ENCODE peak calls at places on chromosomes 7 and 10, in seven cellular contexts. W is stomach, C is breast epithelium, Q is spleen, R is HepG2, T is uterus, F is heart left ventricle. U is an unnamed sample. For H3K27me3, the result is how much of the 10 kb centered on the place peaks cover.

GRCh38 chr10:78438094-78438906 is 404.6 kb downstream of the RPS24 start:
- DNase-seq in W (no peak), C (no peak), Q (no peak), R (peak), T (no peak), F (no peak), U (no peak)

GRCh38 chr7:138752568-138753518 is 45.0 kb upstream of the TMEM213 start:
- DNase-seq in W (peak), C (peak), Q (peak), R (peak), T (peak), F (peak), U (peak)

GRCh38 chr10:78203915-78204818 is 170.5 kb downstream of the RPS24 start:
- DNase-seq in W (no peak), C (no peak), Q (no peak), R (peak), T (no peak), F (peak), U (no peak)

GRCh38 chr10:106189254-106189653 is 975.3 kb downstream of the SORCS1 start:
- DNase-seq in W (peak), C (no peak), Q (no peak), R (peak), T (no peak), F (no peak), U (peak)

GRCh38 chr10:88949912-88950664 is 2.5 kb downstream of the ACTA2 start:
- DNase-seq in W (no peak), C (no peak), Q (no peak), R (no peak), T (no peak), F (no peak), U (no peak)

GRCh38 chr10:73931767-73932624 is 21.1 kb downstream of the PLAU start:
- DNase-seq in W (peak), C (no peak), Q (no peak), R (peak), T (no peak), F (no peak), U (peak)

GRCh38 chr10:43653746-43654145 is 5.1 kb upstream of the ZNF32 start:
- DNase-seq in W (no peak), C (no peak), Q (no peak), R (no peak), T (no peak), F (no peak), U (no peak)

GRCh38 chr10:17026686-17027485 is 102.7 kb downstream of the CUBN start:
- DNase-seq in W (no peak), C (no peak), Q (no peak), R (no peak), T (no peak), F (no peak), U (no peak)

GRCh38 chr10:3397231-3397630 is 224.6 kb upstream of the PITRM1 start:
- DNase-seq in W (no peak), C (no peak), Q (no peak), R (no peak), T (no peak), F (no peak), U (no peak)

GRCh38 chr10:8049874-8050560 is 4.5 kb upstream of the GATA3 start:
- DNase-seq in W (no peak), C (no peak), Q (no peak), R (no peak), T (no peak), F (no peak), U (no peak)

GRCh38 chr10:132663666-132664365 is 122.1 kb downstream of the NKX6-2 start:
- DNase-seq in W (no peak), C (no peak), Q (peak), R (no peak), T (no peak), F (no peak), U (no peak)

GRCh38 chr7:8481096-8481495 is 47.7 kb downstream of the NXPH1 start:
- DNase-seq in W (no peak), C (no peak), Q (no peak), R (no peak), T (no peak), F (no peak), U (no peak)

GRCh38 chr7:132055331-132056120 is 499.1 kb upstream of the PODXL start:
- DNase-seq in W (no peak), C (no peak), Q (no peak), R (no peak), T (no peak), F (no peak), U (no peak)

GRCh38 chr7:2970307-2970664 is 73.4 kb downstream of the CARD11 start:
- DNase-seq in W (no peak), C (no peak), Q (no peak), R (no peak), T (no peak), F (no peak), U (no peak)

GRCh38 chr10:112593023-112593422 is 146.0 kb downstream of the VTI1A start:
- DNase-seq in W (no peak), C (no peak), Q (no peak), R (no peak), T (no peak), F (no peak), U (no peak)

GRCh38 chr7:24755541-24756416 is 1.5 kb downstream of the GSDME start:
- DNase-seq in W (no peak), C (no peak), Q (no peak), R (peak), T (no peak), F (no peak), U (no peak)

GRCh38 chr7:51141451-51141971 is 175.1 kb downstream of the COBL start:
- DNase-seq in W (no peak), C (no peak), Q (no peak), R (no peak), T (no peak), F (no peak), U (no peak)

GRCh38 chr7:73433924-73434700 is 534 bp downstream of the FZD9 start:
- DNase-seq in W (no peak), C (no peak), Q (peak), R (no peak), T (no peak), F (no peak), U (no peak)

GRCh38 chr10:129335942-129336341 is 131.1 kb upstream of the MGMT start:
- DNase-seq in W (no peak), C (no peak), Q (no peak), R (no peak), T (no peak), F (no peak), U (no peak)

GRCh38 chr10:69953851-69954250 is 98.8 kb upstream of the MACROH2A2 start:
- DNase-seq in W (no peak), C (no peak), Q (peak), R (no peak), T (no peak), F (no peak), U (peak)

GRCh38 chr10:12042409-12042796 is 206 bp downstream of the UPF2 start:
- DNase-seq in W (peak), C (peak), Q (peak), R (no peak), T (no peak), F (no peak), U (peak)

GRCh38 chr7:131011437-131011752 is 277.4 kb upstream of the KLF14 start:
- DNase-seq in W (no peak), C (no peak), Q (peak), R (no peak), T (no peak), F (no peak), U (no peak)

GRCh38 chr7:157693521-157694388 is 357.0 kb downstream of the DNAJB6 start:
- DNase-seq in W (peak), C (no peak), Q (peak), R (no peak), T (peak), F (no peak), U (peak)

GRCh38 chr10:101507828-101508227 is 80.2 kb downstream of the POLL start:
- DNase-seq in W (no peak), C (no peak), Q (no peak), R (no peak), T (no peak), F (no peak), U (no peak)

GRCh38 chr7:111168182-111168581 is 77.3 kb downstream of the LRRN3 start:
- DNase-seq in W (no peak), C (no peak), Q (no peak), R (no peak), T (no peak), F (no peak), U (no peak)

GRCh38 chr10:33950216-33950615 is 615.7 kb upstream of the NRP1 start:
- DNase-seq in W (no peak), C (no peak), Q (no peak), R (no peak), T (no peak), F (no peak), U (no peak)

GRCh38 chr7:11540271-11540761 is 291.7 kb downstream of the THSD7A start:
- DNase-seq in W (no peak), C (no peak), Q (no peak), R (no peak), T (no peak), F (no peak), U (no peak)

GRCh38 chr7:18553585-18554055 is 58.1 kb downstream of the HDAC9 start:
- DNase-seq in W (no peak), C (no peak), Q (no peak), R (no peak), T (no peak), F (no peak), U (no peak)

GRCh38 chr7:81161459-81162075 is 242.7 kb upstream of the SEMA3C start:
- DNase-seq in W (no peak), C (no peak), Q (no peak), R (peak), T (no peak), F (peak), U (no peak)

GRCh38 chr10:1368772-1369171 is 312.6 kb downstream of the WDR37 start:
- DNase-seq in W (peak), C (no peak), Q (no peak), R (peak), T (no peak), F (no peak), U (peak)

GRCh38 chr7:77685219-77685618 is 11.0 kb upstream of the RSBN1L start:
- DNase-seq in W (peak), C (no peak), Q (no peak), R (peak), T (no peak), F (no peak), U (no peak)

GRCh38 chr7:75772081-75773077 is at the start of gene CCL26:
- DNase-seq in W (peak), C (peak), Q (no peak), R (peak), T (peak), F (peak), U (no peak)

GRCh38 chr10:30447125-30447799 is 13.3 kb downstream of the MAP3K8 start:
- DNase-seq in W (no peak), C (no peak), Q (no peak), R (no peak), T (no peak), F (no peak), U (no peak)

GRCh38 chr7:140653319-140654108 is 12.9 kb upstream of the DENND2A start:
- DNase-seq in W (peak), C (peak), Q (peak), R (peak), T (peak), F (peak), U (no peak)

GRCh38 chr7:102284891-102285540 is 1.7 kb upstream of the SH2B2 start:
- DNase-seq in W (peak), C (no peak), Q (peak), R (no peak), T (peak), F (peak), U (peak)

GRCh38 chr7:27141591-27142561 is 1.6 kb downstream of the HOXA5 start:
- DNase-seq in W (no peak), C (no peak), Q (peak), R (peak), T (no peak), F (no peak), U (peak)
- TF ChIP-seq CTCF in W (no peak), C (no peak), Q (no peak), R (peak), T (no peak), F (no peak), U (no peak)

GRCh38 chr7:47578581-47579270 is 3.2 kb downstream of the TNS3 start:
- DNase-seq in W (no peak), C (no peak), Q (no peak), R (peak), T (no peak), F (no peak), U (no peak)
- TF ChIP-seq POLR2A in W (no peak), C (no peak), Q (no peak), R (no peak), T (no peak), F (no peak), U (no peak)

DNA sequence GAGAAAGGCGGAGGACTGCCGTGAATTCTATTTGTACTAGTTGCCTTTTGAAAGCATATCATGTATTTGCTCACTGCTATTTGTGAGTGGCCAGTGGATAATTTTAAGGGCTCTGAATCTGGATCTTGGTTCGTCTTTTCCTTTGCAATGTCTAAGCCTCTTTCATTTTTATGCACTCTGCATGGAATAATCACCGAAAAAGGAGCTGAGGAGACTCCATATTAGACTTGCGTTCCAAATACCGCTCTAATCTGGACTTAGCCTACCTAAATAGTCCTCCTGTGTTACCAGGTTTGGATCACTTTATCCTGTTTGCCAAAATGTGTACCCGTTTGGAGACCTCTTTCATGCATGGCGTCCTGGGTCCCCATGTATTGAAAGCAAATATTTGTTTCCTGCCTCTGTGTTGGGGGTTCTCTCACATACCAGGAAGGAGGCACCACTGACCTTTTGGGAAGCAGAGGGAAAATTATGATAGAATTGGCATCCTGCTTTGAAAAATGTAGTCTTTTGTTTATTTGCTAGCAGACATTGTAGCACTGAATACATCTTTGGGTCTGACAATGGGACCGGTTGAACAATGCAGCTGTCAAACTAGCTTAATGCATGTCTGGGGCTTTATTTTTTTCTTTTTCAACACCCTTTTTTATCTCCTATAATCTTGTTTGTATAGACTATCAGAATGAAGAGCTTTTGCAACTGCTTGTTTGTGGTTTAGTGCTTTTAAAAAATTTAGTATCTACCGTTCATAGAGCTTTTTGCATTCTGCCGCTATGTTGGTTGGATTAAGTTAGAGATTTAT is 11.8 kb upstream of the CELF2 start:
- DNase-seq in W (no peak), C (no peak), Q (no peak), R (no peak), T (no peak), F (no peak), U (no peak)
- H3K27me3 ChIP-seq in W (under half), C (under half), Q (under half), R (under half), T (under half), F (under half), U (under half)

GRCh38 chr7:54877683-54878082 is 118.7 kb upstream of the SEC61G start:
- DNase-seq in W (no peak), C (no peak), Q (no peak), R (peak), T (no peak), F (no peak), U (no peak)
- TF ChIP-seq CTCF in W (no peak), C (no peak), Q (no peak), R (peak), T (no peak), F (no peak), U (no peak)

GRCh38 chr7:26369519-26370385 is 78.1 kb downstream of the SNX10 start:
- DNase-seq in W (no peak), C (no peak), Q (no peak), R (peak), T (no peak), F (no peak), U (no peak)
- TF ChIP-seq POLR2A in W (no peak), C (no peak), Q (no peak), R (no peak), T (no peak), F (no peak), U (no peak)

GRCh38 chr10:111075577-111076185 is 1.1 kb upstream of the ADRA2A start:
- DNase-seq in W (no peak), C (no peak), Q (peak), R (no peak), T (no peak), F (no peak), U (no peak)
- H3K27me3 ChIP-seq in W (half or more), C (under half), Q (half or more), R (under half), T (under half), F (under half), U (under half)

GRCh38 chr7:150453186-150453585 is 2.8 kb downstream of the GIMAP8 start:
- DNase-seq in W (no peak), C (no peak), Q (no peak), R (no peak), T (no peak), F (no peak), U (no peak)
- TF ChIP-seq CTCF in W (no peak), C (no peak), Q (no peak), R (no peak), T (no peak), F (no peak), U (no peak)

GRCh38 chr10:21417172-21417712 is 108.2 kb downstream of the SKIDA1 start:
- DNase-seq in W (no peak), C (no peak), Q (no peak), R (no peak), T (no peak), F (no peak), U (no peak)

GRCh38 chr10:21413680-21414079 is 111.8 kb downstream of the SKIDA1 start:
- DNase-seq in W (no peak), C (no peak), Q (no peak), R (no peak), T (no peak), F (no peak), U (no peak)

DNA sequence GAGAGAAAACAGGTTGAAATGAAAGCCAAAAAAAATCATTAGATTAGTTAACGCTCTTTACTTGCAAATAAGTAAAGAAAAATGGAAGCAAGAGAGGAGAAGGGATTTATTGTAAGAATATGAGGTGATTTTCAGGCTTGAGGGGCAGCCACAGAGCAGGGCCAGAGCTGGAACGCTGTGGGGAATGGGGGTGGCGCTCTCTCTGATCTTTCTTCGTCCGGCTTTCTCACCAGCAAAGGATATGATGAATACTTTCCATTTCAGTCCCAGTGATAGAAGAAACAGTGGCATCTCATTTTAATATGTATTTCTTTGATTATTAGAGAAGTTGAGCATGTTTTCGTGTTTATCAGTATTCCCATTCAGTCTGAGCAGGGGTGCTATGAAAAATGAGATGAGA is 112.2 kb downstream of the SKIDA1 start:
- DNase-seq in W (no peak), C (no peak), Q (no peak), R (no peak), T (no peak), F (no peak), U (no peak)
- TF ChIP-seq POLR2A in W (no peak), C (no peak), Q (no peak), R (no peak), T (no peak), F (no peak), U (no peak)

DNA sequence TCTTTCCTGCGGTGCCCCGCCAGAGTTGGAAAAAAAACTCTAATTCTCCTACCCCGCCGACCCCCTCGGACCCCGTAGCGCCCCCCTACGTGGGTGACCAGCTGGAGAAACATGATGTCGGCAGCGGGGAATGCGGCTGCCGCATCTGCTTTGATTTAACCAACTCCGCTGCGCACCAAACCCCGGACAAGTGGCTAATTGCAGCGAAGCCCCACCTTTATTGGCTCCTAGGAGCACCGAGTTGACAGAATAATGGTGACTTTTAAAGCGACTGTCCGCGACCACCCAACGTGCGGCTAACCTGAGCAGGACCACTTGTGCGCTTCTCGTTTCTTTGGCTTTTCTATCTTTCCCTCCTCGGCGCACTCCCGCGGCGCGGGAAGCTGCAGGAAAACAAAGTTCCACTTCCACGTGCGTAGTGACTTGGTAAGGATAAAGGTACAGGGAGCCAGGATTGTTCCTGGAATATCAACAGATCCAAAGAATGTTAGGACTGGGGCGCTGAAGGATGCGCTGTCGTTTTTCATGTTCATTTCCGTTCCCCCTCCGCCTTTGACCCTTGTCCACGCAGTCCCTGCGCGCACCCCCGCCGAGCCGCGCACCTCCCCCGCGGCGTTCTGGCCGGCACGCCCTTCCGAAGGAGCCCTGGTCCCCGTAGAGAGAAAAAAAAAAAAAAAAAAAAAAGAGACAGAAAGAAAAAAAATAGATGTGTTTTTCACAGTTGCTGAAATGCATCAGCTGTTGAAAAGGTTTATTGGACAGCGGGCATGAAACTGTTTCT is 1.4 kb downstream of the WNT16 start:
- DNase-seq in W (no peak), C (no peak), Q (peak), R (no peak), T (no peak), F (no peak), U (no peak)
- H3K27me3 ChIP-seq in W (half or more), C (under half), Q (half or more), R (half or more), T (under half), F (half or more), U (under half)

GRCh38 chr7:134458341-134458805 is 527 bp downstream of the AKR1B1 start:
- DNase-seq in W (peak), C (no peak), Q (peak), R (peak), T (peak), F (peak), U (peak)
- TF ChIP-seq CTCF in W (no peak), C (peak), Q (peak), R (peak), T (no peak), F (peak), U (peak)

U was measured in Peyer's patch.